ENCODE peak calls at places on chromosomes 2 and 18, in five cellular contexts. W is neuronal stem cell, X is H1, J is H9, O is mesenchymal stem cell. Y is an unnamed sample.

GRCh38 chr2:189217546-189217945 is 38.0 kb upstream of the COL5A2 start:
- DNase-seq in W (no peak), X (peak), J (peak), O (peak), Y (peak)

GRCh38 chr2:189222440-189222839 is 42.9 kb upstream of the COL5A2 start:
- DNase-seq in W (no peak), X (no peak), J (no peak), O (peak), Y (no peak)

GRCh38 chr2:171858397-171858958 is 35.6 kb downstream of the SLC25A12 start:
- DNase-seq in W (no peak), X (no peak), J (no peak), O (no peak), Y (no peak)

GRCh38 chr2:129903586-129904425 is 75.7 kb upstream of the RAB6C start:
- DNase-seq in W (no peak), X (peak), J (peak), O (no peak), Y (no peak)

GRCh38 chr2:107633580-107634147 is 193.0 kb upstream of the RGPD4 start:
- DNase-seq in W (no peak), X (no peak), J (no peak), O (peak), Y (peak)

GRCh38 chr2:239951825-239952224 is 73.3 kb downstream of the NDUFA10 start:
- DNase-seq in W (no peak), X (no peak), J (no peak), O (no peak), Y (no peak)

GRCh38 chr2:190441564-190441963 is 33.4 kb downstream of the MFSD6 start:
- DNase-seq in W (no peak), X (no peak), J (no peak), O (no peak), Y (no peak)

GRCh38 chr18:57850063-57850462 is 46.9 kb upstream of the ATP8B1 start:
- DNase-seq in W (no peak), X (no peak), J (no peak), O (no peak), Y (no peak)

GRCh38 chr2:75729861-75730260 is 19.1 kb upstream of the GCFC2 start:
- DNase-seq in W (no peak), X (no peak), J (no peak), O (peak), Y (no peak)

GRCh38 chr2:239482801-239483712 is 82.2 kb upstream of the HDAC4 start:
- DNase-seq in W (no peak), X (no peak), J (no peak), O (no peak), Y (no peak)

GRCh38 chr2:10995366-10995970 is 83.7 kb downstream of the KCNF1 start:
- DNase-seq in W (no peak), X (no peak), J (no peak), O (no peak), Y (no peak)

GRCh38 chr2:32485399-32485798 is 128.6 kb downstream of the BIRC6 start:
- DNase-seq in W (no peak), X (no peak), J (no peak), O (no peak), Y (peak)

GRCh38 chr2:12717988-12718661 is 1.4 kb downstream of the TRIB2 start:
- DNase-seq in W (peak), X (peak), J (no peak), O (no peak), Y (peak)

GRCh38 chr18:44473394-44474066 is 207.2 kb upstream of the SETBP1 start:
- DNase-seq in W (no peak), X (no peak), J (no peak), O (no peak), Y (no peak)

GRCh38 chr2:46718797-46719196 is 196.8 kb downstream of the MCFD2 start:
- DNase-seq in W (no peak), X (no peak), J (no peak), O (no peak), Y (no peak)

GRCh38 chr2:160266078-160266551 is 66.0 kb upstream of the ITGB6 start:
- DNase-seq in W (no peak), X (no peak), J (no peak), O (no peak), Y (no peak)

GRCh38 chr2:202479090-202479489 is 103.0 kb downstream of the BMPR2 start:
- DNase-seq in W (no peak), X (no peak), J (no peak), O (no peak), Y (peak)

GRCh38 chr18:50950626-50951025 is 17.2 kb upstream of the ELAC1 start:
- DNase-seq in W (no peak), X (no peak), J (no peak), O (no peak), Y (no peak)

GRCh38 chr2:40357667-40358066 is 94.2 kb downstream of the SLC8A1 start:
- DNase-seq in W (no peak), X (no peak), J (no peak), O (no peak), Y (peak)

GRCh38 chr2:216632952-216633615 is at the start of gene IGFBP2:
- DNase-seq in W (peak), X (peak), J (peak), O (peak), Y (peak)

GRCh38 chr18:63646916-63647315 is 2.9 kb upstream of the SERPINB4 start:
- DNase-seq in W (no peak), X (no peak), J (no peak), O (no peak), Y (no peak)

GRCh38 chr2:228094377-228094921 is 87.0 kb downstream of the SPHKAP start:
- DNase-seq in W (no peak), X (no peak), J (no peak), O (no peak), Y (no peak)

GRCh38 chr2:156536534-156536933 is 100.4 kb downstream of the GPD2 start:
- DNase-seq in W (no peak), X (no peak), J (no peak), O (no peak), Y (no peak)

GRCh38 chr2:60406192-60406591 is 147.3 kb downstream of the BCL11A start:
- DNase-seq in W (no peak), X (no peak), J (no peak), O (no peak), Y (no peak)

GRCh38 chr18:7177131-7177744 is 53.7 kb upstream of the LRRC30 start:
- DNase-seq in W (peak), X (no peak), J (no peak), O (peak), Y (peak)

GRCh38 chr2:201220102-201220570 is 37.2 kb downstream of the CASP10 start:
- DNase-seq in W (no peak), X (no peak), J (no peak), O (no peak), Y (no peak)

DNA sequence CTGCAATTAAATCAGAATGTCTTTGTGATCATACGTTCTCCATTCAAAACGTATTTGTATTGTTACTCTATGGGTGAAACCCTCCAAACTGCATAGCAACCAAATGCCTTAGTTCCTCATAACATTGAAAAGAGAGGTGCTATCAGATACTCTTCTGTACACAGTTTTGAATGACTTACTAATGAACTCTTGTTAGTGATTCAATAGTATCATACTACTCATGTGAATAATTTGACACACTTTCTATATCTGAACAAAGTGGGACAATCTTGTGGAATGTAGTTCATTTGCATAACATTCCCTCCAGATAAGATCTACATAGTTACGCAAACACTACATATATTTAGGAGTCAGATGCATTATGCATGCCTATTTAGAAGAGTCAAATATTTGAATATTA is 232.0 kb upstream of the NRXN1 start:
- DNase-seq in W (no peak), X (no peak), J (no peak), O (no peak), Y (no peak)
- H2BK15ac ChIP-seq in W (no peak), X (no peak), J (no peak), O (no peak), Y (no peak)

DNA sequence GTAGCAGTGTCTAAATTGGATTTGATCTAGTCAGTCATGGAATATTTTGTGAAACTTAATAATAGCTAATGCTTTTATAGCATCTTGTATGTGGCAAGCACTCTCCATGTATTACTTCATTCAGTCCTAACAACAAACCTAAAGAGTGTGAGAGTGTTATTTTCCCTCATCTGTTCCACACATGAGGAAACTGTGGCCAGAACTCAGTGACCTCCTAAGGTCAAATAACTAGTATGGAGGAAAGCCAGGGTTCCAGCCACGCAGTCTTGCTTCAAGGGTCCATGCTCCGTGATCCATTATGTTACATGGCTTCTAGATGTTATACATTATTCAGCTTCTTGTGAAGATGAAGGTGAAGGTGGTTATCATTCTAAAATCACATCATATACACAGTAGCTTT is 45.5 kb downstream of the TWSG1 start:
- DNase-seq in W (no peak), X (no peak), J (no peak), O (peak), Y (peak)
- H4K91ac ChIP-seq in W (no peak), X (no peak), J (no peak), O (no peak), Y (no peak)

DNA sequence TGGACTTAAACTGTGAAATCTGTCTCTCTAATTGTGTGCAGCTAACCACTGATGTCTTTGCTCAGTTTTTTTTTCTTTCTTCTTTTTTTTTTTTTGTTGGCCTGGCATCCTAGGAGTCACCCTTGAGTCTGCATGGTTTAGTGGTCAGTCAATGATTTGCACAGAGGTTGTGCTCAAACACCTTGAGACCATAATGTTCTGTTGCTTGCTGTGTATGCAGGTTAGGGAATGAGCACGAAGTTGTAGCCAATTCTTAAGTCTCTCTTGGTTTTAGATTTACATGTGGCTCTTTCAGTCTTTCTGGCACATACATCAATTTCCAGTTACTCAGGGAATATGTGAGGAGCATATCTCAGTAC is 16.7 kb downstream of the PLB1 start:
- DNase-seq in W (no peak), X (no peak), J (no peak), O (no peak), Y (no peak)
- H2BK15ac ChIP-seq in W (no peak), X (no peak), J (no peak), O (no peak), Y (no peak)

DNA sequence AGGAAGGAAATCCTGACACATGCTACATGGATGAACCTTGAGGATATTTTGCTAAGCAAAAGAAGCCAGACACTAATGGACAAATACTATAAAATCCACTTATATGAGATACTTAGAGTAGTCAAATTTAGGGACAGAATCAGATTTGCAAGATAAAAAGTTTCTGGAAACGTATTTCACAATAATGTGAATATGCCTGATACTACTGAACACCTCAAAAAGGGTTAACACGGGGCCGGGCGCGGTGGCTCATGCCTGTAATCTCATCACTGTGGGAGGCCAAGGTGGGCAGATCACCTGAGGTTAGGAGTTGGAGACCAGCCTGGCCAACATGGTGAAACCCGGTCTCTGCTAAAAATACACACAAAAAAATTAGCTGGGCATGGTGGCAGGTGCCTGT is 1.7 kb upstream of the RMC1 start:
- DNase-seq in W (no peak), X (no peak), J (no peak), O (no peak), Y (no peak)
- H4K91ac ChIP-seq in W (no peak), X (no peak), J (no peak), O (no peak), Y (no peak)

DNA sequence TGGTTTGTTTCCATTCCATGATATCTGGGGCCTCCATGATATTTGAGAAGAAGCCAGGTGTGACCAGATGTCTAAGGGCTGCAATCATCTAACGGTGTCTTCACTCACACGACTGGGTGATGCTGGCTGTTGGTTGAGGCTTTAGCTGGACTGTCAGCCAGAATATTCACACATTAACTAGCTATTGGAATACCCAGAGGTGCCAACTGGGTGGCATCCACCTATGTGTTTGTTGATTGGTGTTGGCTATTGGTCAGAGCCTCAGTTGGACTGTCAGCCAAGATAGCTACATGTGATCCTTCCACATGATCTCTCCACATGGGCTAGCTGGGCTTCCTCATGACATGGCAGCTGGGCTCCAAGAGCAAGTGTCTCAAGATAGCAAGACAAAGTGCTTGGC is 117.4 kb downstream of the CDCA7 start:
- DNase-seq in W (no peak), X (no peak), J (no peak), O (no peak), Y (no peak)
- H2BK15ac ChIP-seq in W (no peak), X (no peak), J (no peak), O (no peak), Y (no peak)